ENCODE peak calls at places on chromosomes 11 and 22, in eight cellular contexts. N is mammary epithelial cell, B is HT-29, C is lower leg skin, F is AML-193, Z is NAMALWA, H is neural crest cell, I is lower lobe of right lung. T is an unnamed sample.

GRCh38 chr11:59106363-59107336 is at the start of gene FAM111B:
- DNase-seq in N (peak; percentile 97), I (peak; percentile 87), Z (peak; percentile 95), C (peak; percentile 89), F (peak; percentile 82), B (peak; percentile 98), H (peak; percentile 65), T (peak; percentile 87)

GRCh38 chr22:36069368-36069767 is 40.7 kb upstream of the RBFOX2 start:
- DNase-seq in H (no peak), Z (no peak), I (no peak), N (no peak), C (no peak), F (no peak), B (no peak), T (no peak)

GRCh38 chr11:120702656-120703055 is 191.1 kb downstream of the GRIK4 start:
- DNase-seq in B (no peak), H (no peak), Z (no peak), F (no peak), I (no peak), C (no peak), N (no peak), T (no peak)

GRCh38 chr11:74680703-74681531 is 50.3 kb downstream of the CHRDL2 start:
- DNase-seq in B (no peak), F (no peak), H (no peak), C (no peak), Z (no peak), N (no peak), I (no peak), T (peak; percentile 16)

GRCh38 chr22:35231585-35232084 is 25.7 kb upstream of the HMGXB4 start:
- DNase-seq in I (peak; percentile 79), F (peak; percentile 55), C (no peak), N (peak; percentile 68), Z (peak; percentile 89), H (peak; percentile 68), B (peak; percentile 83), T (peak; percentile 81)

GRCh38 chr11:122748968-122749687 is 89.2 kb upstream of the CRTAM start:
- DNase-seq in N (peak; percentile 90), F (peak; percentile 72), I (no peak), Z (peak; percentile 41), H (no peak), B (no peak), C (peak; percentile 54), T (no peak)

GRCh38 chr11:112179601-112180000 is 4.3 kb downstream of the BCO2 start:
- DNase-seq in I (no peak), F (peak; percentile 85), Z (peak; percentile 26), C (no peak), H (no peak), B (no peak), N (no peak), T (no peak)

GRCh38 chr11:104067534-104067933 is 31.1 kb downstream of the DDI1 start:
- DNase-seq in N (no peak), H (no peak), B (no peak), Z (no peak), F (no peak), I (no peak), C (no peak), T (no peak)

GRCh38 chr11:48107188-48107704 is 109.4 kb upstream of the OR4B1 start:
- DNase-seq in H (no peak), B (no peak), I (no peak), C (no peak), N (peak; percentile 57), Z (peak; percentile 75), F (no peak), T (no peak)

GRCh38 chr11:61727401-61727811 is 25.0 kb upstream of the MYRF start:
- DNase-seq in C (no peak), H (no peak), N (no peak), Z (no peak), F (no peak), I (no peak), B (no peak), T (no peak)

GRCh38 chr11:72525466-72525865 is 91.1 kb upstream of the CLPB start:
- DNase-seq in F (no peak), I (peak; percentile 63), H (no peak), N (no peak), C (no peak), B (no peak), Z (no peak), T (no peak)

GRCh38 chr11:17865765-17866428 is 131.3 kb downstream of the KCNC1 start:
- DNase-seq in N (peak; percentile 49), Z (no peak), I (no peak), F (no peak), B (no peak), H (no peak), C (no peak), T (no peak)

GRCh38 chr11:17063171-17064002 is 14.1 kb downstream of the RPS13 start:
- DNase-seq in F (peak; percentile 42), I (peak; percentile 78), B (peak; percentile 89), N (peak; percentile 28), Z (peak; percentile 60), H (peak; percentile 68), C (no peak), T (no peak)

GRCh38 chr22:30921108-30921507 is 47.5 kb downstream of the MORC2 start:
- DNase-seq in B (no peak), I (no peak), F (no peak), H (no peak), C (no peak), Z (no peak), N (peak; percentile 77), T (no peak)

GRCh38 chr11:92253945-92254344 is 29.3 kb downstream of the FAT3 start:
- DNase-seq in B (no peak), F (no peak), C (no peak), H (no peak), Z (no peak), I (no peak), N (no peak), T (no peak)

GRCh38 chr11:30254307-30255298 is 23.8 kb downstream of the FSHB start:
- DNase-seq in H (no peak), I (no peak), C (no peak), Z (no peak), F (no peak), B (no peak), N (no peak), T (no peak)

GRCh38 chr11:64245797-64246623 is 733 bp downstream of the PPP1R14B start:
- DNase-seq in F (no peak), Z (peak; percentile 77), B (peak; percentile 84), C (peak; percentile 90), H (no peak), I (peak; percentile 76), N (peak; percentile 97), T (peak; percentile 69)

T was measured in breast epithelium.